ENCODE peak calls at places on chromosomes 7 and 10, in nine cellular contexts. One of them, this sample, is unnamed.

GRCh38 chr10:49608925-49609282 is 1.2 kb upstream of the SLC18A3 start:
- DNase-seq in WERI-Rb-1: peak; percentile 44
- DNase-seq in left ventricle myocardium inferior: no peak
- DNase-seq in stomach: no peak
- DNase-seq in mammary epithelial cell: no peak
- DNase-seq in thoracic aorta: no peak
- DNase-seq in fibroblast of mammary gland: no peak
- DNase-seq in fibroblast of pulmonary artery: no peak
- DNase-seq in cardiac fibroblast: no peak
- DNase-seq in this sample: no peak

GRCh38 chr10:86583983-86584382 is 62.4 kb upstream of the WAPL start:
- DNase-seq in cardiac fibroblast: no peak
- DNase-seq in fibroblast of mammary gland: no peak
- DNase-seq in stomach: no peak
- DNase-seq in fibroblast of pulmonary artery: no peak
- DNase-seq in left ventricle myocardium inferior: no peak
- DNase-seq in WERI-Rb-1: peak; percentile 39
- DNase-seq in mammary epithelial cell: no peak
- DNase-seq in thoracic aorta: no peak
- DNase-seq in this sample: no peak

GRCh38 chr7:76272872-76273271 is 29.6 kb upstream of the HSPB1 start:
- DNase-seq in stomach: no peak
- DNase-seq in fibroblast of pulmonary artery: no peak
- DNase-seq in thoracic aorta: no peak
- DNase-seq in mammary epithelial cell: no peak
- DNase-seq in fibroblast of mammary gland: no peak
- DNase-seq in left ventricle myocardium inferior: no peak
- DNase-seq in cardiac fibroblast: no peak
- DNase-seq in WERI-Rb-1: no peak
- DNase-seq in this sample: no peak

GRCh38 chr7:155793720-155794119 is 18.5 kb downstream of the SHH start:
- DNase-seq in stomach: no peak
- DNase-seq in cardiac fibroblast: no peak
- DNase-seq in WERI-Rb-1: no peak
- DNase-seq in left ventricle myocardium inferior: no peak
- DNase-seq in fibroblast of pulmonary artery: no peak
- DNase-seq in mammary epithelial cell: no peak
- DNase-seq in fibroblast of mammary gland: no peak
- DNase-seq in thoracic aorta: no peak
- DNase-seq in this sample: no peak

GRCh38 chr7:2508327-2509231 is 11.0 kb upstream of the LFNG start:
- DNase-seq in thoracic aorta: no peak
- DNase-seq in WERI-Rb-1: peak; percentile 53
- DNase-seq in fibroblast of mammary gland: peak; percentile 40
- DNase-seq in fibroblast of pulmonary artery: no peak
- DNase-seq in mammary epithelial cell: peak; percentile 68
- DNase-seq in cardiac fibroblast: peak; percentile 40
- DNase-seq in left ventricle myocardium inferior: peak; percentile 79
- DNase-seq in stomach: no peak
- DNase-seq in this sample: peak; percentile 65

GRCh38 chr10:108393111-108393510 is 1228.6 kb upstream of the SORCS1 start:
- DNase-seq in left ventricle myocardium inferior: no peak
- DNase-seq in cardiac fibroblast: peak; percentile 8
- DNase-seq in stomach: peak; percentile 74
- DNase-seq in thoracic aorta: no peak
- DNase-seq in WERI-Rb-1: no peak
- DNase-seq in fibroblast of mammary gland: peak; percentile 78
- DNase-seq in fibroblast of pulmonary artery: no peak
- DNase-seq in mammary epithelial cell: peak; percentile 10
- DNase-seq in this sample: no peak

GRCh38 chr7:116708248-116708647 is 36.3 kb downstream of the MET start:
- DNase-seq in cardiac fibroblast: no peak
- DNase-seq in mammary epithelial cell: no peak
- DNase-seq in left ventricle myocardium inferior: no peak
- DNase-seq in stomach: no peak
- DNase-seq in WERI-Rb-1: no peak
- DNase-seq in thoracic aorta: no peak
- DNase-seq in fibroblast of mammary gland: no peak
- DNase-seq in fibroblast of pulmonary artery: no peak
- DNase-seq in this sample: no peak

GRCh38 chr10:22679608-22680007 is 34.8 kb downstream of the PIP4K2A start:
- DNase-seq in cardiac fibroblast: no peak
- DNase-seq in fibroblast of pulmonary artery: no peak
- DNase-seq in left ventricle myocardium inferior: no peak
- DNase-seq in thoracic aorta: no peak
- DNase-seq in WERI-Rb-1: no peak
- DNase-seq in fibroblast of mammary gland: no peak
- DNase-seq in stomach: no peak
- DNase-seq in mammary epithelial cell: no peak
- DNase-seq in this sample: no peak

GRCh38 chr10:6013413-6014192 is 36.3 kb upstream of the IL15RA start:
- DNase-seq in cardiac fibroblast: no peak
- DNase-seq in stomach: no peak
- DNase-seq in mammary epithelial cell: no peak
- DNase-seq in fibroblast of mammary gland: no peak
- DNase-seq in fibroblast of pulmonary artery: no peak
- DNase-seq in left ventricle myocardium inferior: no peak
- DNase-seq in thoracic aorta: no peak
- DNase-seq in WERI-Rb-1: no peak
- DNase-seq in this sample: peak; percentile 14

GRCh38 chr7:128826512-128826911 is 3.7 kb upstream of the FLNC start:
- DNase-seq in fibroblast of mammary gland: no peak
- DNase-seq in WERI-Rb-1: no peak
- DNase-seq in thoracic aorta: no peak
- DNase-seq in cardiac fibroblast: no peak
- DNase-seq in stomach: no peak
- DNase-seq in mammary epithelial cell: no peak
- DNase-seq in left ventricle myocardium inferior: no peak
- DNase-seq in fibroblast of pulmonary artery: no peak
- DNase-seq in this sample: no peak

GRCh38 chr10:101576229-101576863 is 11.7 kb downstream of the POLL start:
- DNase-seq in left ventricle myocardium inferior: no peak
- DNase-seq in cardiac fibroblast: no peak
- DNase-seq in mammary epithelial cell: peak; percentile 20
- DNase-seq in WERI-Rb-1: peak; percentile 78
- DNase-seq in stomach: no peak
- DNase-seq in fibroblast of pulmonary artery: no peak
- DNase-seq in fibroblast of mammary gland: peak; percentile 45
- DNase-seq in thoracic aorta: no peak
- DNase-seq in this sample: no peak

GRCh38 chr7:47327306-47327697 is 254.6 kb downstream of the TNS3 start:
- DNase-seq in fibroblast of mammary gland: peak; percentile 31
- DNase-seq in left ventricle myocardium inferior: peak; percentile 47
- DNase-seq in fibroblast of pulmonary artery: peak; percentile 50
- DNase-seq in cardiac fibroblast: peak; percentile 57
- DNase-seq in mammary epithelial cell: no peak
- DNase-seq in WERI-Rb-1: no peak
- DNase-seq in stomach: no peak
- DNase-seq in thoracic aorta: no peak
- DNase-seq in this sample: no peak

GRCh38 chr7:47326808-47327207 is 255.1 kb downstream of the TNS3 start:
- DNase-seq in mammary epithelial cell: no peak
- DNase-seq in WERI-Rb-1: no peak
- DNase-seq in cardiac fibroblast: peak; percentile 81
- DNase-seq in fibroblast of pulmonary artery: peak; percentile 87
- DNase-seq in thoracic aorta: no peak
- DNase-seq in left ventricle myocardium inferior: peak; percentile 58
- DNase-seq in stomach: no peak
- DNase-seq in fibroblast of mammary gland: peak; percentile 71
- DNase-seq in this sample: peak; percentile 27

GRCh38 chr7:47328392-47329319 is 253.3 kb downstream of the TNS3 start:
- DNase-seq in fibroblast of pulmonary artery: no peak
- DNase-seq in thoracic aorta: no peak
- DNase-seq in left ventricle myocardium inferior: no peak
- DNase-seq in cardiac fibroblast: no peak
- DNase-seq in stomach: no peak
- DNase-seq in WERI-Rb-1: no peak
- DNase-seq in fibroblast of mammary gland: no peak
- DNase-seq in mammary epithelial cell: no peak
- DNase-seq in this sample: peak; percentile 26

GRCh38 chr7:47329320-47329926 is 252.5 kb downstream of the TNS3 start:
- DNase-seq in stomach: no peak
- DNase-seq in mammary epithelial cell: no peak
- DNase-seq in fibroblast of mammary gland: no peak
- DNase-seq in thoracic aorta: no peak
- DNase-seq in left ventricle myocardium inferior: peak; percentile 40
- DNase-seq in fibroblast of pulmonary artery: peak; percentile 7
- DNase-seq in WERI-Rb-1: no peak
- DNase-seq in cardiac fibroblast: no peak
- DNase-seq in this sample: no peak

GRCh38 chr7:47327698-47328391 is 254.1 kb downstream of the TNS3 start:
- DNase-seq in mammary epithelial cell: peak; percentile 62
- DNase-seq in WERI-Rb-1: no peak
- DNase-seq in cardiac fibroblast: peak; percentile 90
- DNase-seq in fibroblast of pulmonary artery: peak; percentile 85
- DNase-seq in stomach: peak; percentile 85
- DNase-seq in left ventricle myocardium inferior: peak; percentile 94
- DNase-seq in thoracic aorta: peak; percentile 56
- DNase-seq in fibroblast of mammary gland: peak; percentile 75
- DNase-seq in this sample: peak; percentile 68
- H3K4me3 ChIP-seq in mammary epithelial cell: peak overlapping the region; percentile 32
- H3K4me3 ChIP-seq in WERI-Rb-1: no peak overlapping the region
- H3K4me3 ChIP-seq in cardiac fibroblast: peak overlapping the region; percentile 57
- H3K4me3 ChIP-seq in fibroblast of pulmonary artery: peak overlapping the region; percentile 53
- H3K4me3 ChIP-seq in stomach: peak overlapping the region; percentile 31
- H3K4me3 ChIP-seq in left ventricle myocardium inferior: peak overlapping the region; percentile 65
- H3K4me3 ChIP-seq in thoracic aorta: peak overlapping the region; percentile 35
- H3K4me3 ChIP-seq in fibroblast of mammary gland: peak overlapping the region; percentile 33
- H3K4me3 ChIP-seq in this sample: peak overlapping the region; percentile 40

GRCh38 chr10:61919646-61920215 is 18.2 kb downstream of the ARID5B start:
- DNase-seq in mammary epithelial cell: no peak
- DNase-seq in stomach: no peak
- DNase-seq in thoracic aorta: no peak
- DNase-seq in WERI-Rb-1: no peak
- DNase-seq in left ventricle myocardium inferior: no peak
- DNase-seq in fibroblast of pulmonary artery: no peak
- DNase-seq in cardiac fibroblast: no peak
- DNase-seq in fibroblast of mammary gland: no peak
- DNase-seq in this sample: no peak
- TF ChIP-seq CTCF in mammary epithelial cell: no peak
- TF ChIP-seq CTCF in stomach: no peak
- TF ChIP-seq CTCF in thoracic aorta: no peak
- TF ChIP-seq CTCF in WERI-Rb-1: no peak
- TF ChIP-seq CTCF in left ventricle myocardium inferior: no peak
- TF ChIP-seq CTCF in fibroblast of pulmonary artery: no peak
- TF ChIP-seq CTCF in cardiac fibroblast: no peak
- TF ChIP-seq CTCF in fibroblast of mammary gland: no peak
- TF ChIP-seq CTCF in this sample: no peak

DNA sequence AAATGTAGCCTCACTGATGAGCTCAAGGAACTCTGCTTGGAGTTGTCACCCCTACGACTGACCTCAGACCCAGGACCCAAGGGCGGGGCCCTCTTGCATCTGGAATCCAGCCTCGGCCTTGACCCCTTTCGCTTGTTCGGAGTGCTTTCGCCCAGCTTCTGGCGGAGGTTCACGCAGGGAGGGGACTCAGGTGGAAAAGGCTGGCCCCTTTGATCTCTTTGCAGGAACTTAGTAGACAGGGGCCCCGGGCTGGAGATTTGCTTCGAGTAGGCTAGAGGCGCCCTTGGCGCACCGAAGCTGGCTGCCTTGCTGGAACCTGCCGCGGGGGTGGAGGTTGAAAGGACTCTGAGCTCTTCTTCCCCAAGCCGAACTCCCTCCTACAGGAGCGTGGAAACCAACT is 255.0 kb downstream of the OTUD1 start:
- DNase-seq in WERI-Rb-1: no peak
- DNase-seq in thoracic aorta: no peak
- DNase-seq in left ventricle myocardium inferior: no peak
- DNase-seq in cardiac fibroblast: no peak
- DNase-seq in fibroblast of mammary gland: no peak
- DNase-seq in mammary epithelial cell: no peak
- DNase-seq in fibroblast of pulmonary artery: no peak
- DNase-seq in stomach: no peak
- DNase-seq in this sample: no peak
- H3K4me3 ChIP-seq in WERI-Rb-1: peak overlapping the region; percentile 47
- H3K4me3 ChIP-seq in thoracic aorta: no peak overlapping the region
- H3K4me3 ChIP-seq in left ventricle myocardium inferior: peak overlapping the region; percentile 57
- H3K4me3 ChIP-seq in cardiac fibroblast: no peak overlapping the region
- H3K4me3 ChIP-seq in fibroblast of mammary gland: no peak overlapping the region
- H3K4me3 ChIP-seq in mammary epithelial cell: no peak overlapping the region
- H3K4me3 ChIP-seq in fibroblast of pulmonary artery: no peak overlapping the region
- H3K4me3 ChIP-seq in stomach: peak overlapping the region; percentile 49
- H3K4me3 ChIP-seq in this sample: no peak overlapping the region

GRCh38 chr7:98922392-98923107 is 44.2 kb downstream of the TRRAP start:
- DNase-seq in thoracic aorta: no peak
- DNase-seq in stomach: peak; percentile 52
- DNase-seq in fibroblast of mammary gland: peak; percentile 78
- DNase-seq in left ventricle myocardium inferior: no peak
- DNase-seq in mammary epithelial cell: no peak
- DNase-seq in cardiac fibroblast: peak; percentile 77
- DNase-seq in fibroblast of pulmonary artery: peak; percentile 75
- DNase-seq in WERI-Rb-1: no peak
- DNase-seq in this sample: no peak
- TF ChIP-seq CTCF in thoracic aorta: no peak
- TF ChIP-seq CTCF in stomach: no peak
- TF ChIP-seq CTCF in fibroblast of mammary gland: peak; percentile 10
- TF ChIP-seq CTCF in left ventricle myocardium inferior: no peak
- TF ChIP-seq CTCF in mammary epithelial cell: no peak
- TF ChIP-seq CTCF in cardiac fibroblast: no peak
- TF ChIP-seq CTCF in fibroblast of pulmonary artery: peak; percentile 11
- TF ChIP-seq CTCF in WERI-Rb-1: no peak
- TF ChIP-seq CTCF in this sample: peak; percentile 4

DNA sequence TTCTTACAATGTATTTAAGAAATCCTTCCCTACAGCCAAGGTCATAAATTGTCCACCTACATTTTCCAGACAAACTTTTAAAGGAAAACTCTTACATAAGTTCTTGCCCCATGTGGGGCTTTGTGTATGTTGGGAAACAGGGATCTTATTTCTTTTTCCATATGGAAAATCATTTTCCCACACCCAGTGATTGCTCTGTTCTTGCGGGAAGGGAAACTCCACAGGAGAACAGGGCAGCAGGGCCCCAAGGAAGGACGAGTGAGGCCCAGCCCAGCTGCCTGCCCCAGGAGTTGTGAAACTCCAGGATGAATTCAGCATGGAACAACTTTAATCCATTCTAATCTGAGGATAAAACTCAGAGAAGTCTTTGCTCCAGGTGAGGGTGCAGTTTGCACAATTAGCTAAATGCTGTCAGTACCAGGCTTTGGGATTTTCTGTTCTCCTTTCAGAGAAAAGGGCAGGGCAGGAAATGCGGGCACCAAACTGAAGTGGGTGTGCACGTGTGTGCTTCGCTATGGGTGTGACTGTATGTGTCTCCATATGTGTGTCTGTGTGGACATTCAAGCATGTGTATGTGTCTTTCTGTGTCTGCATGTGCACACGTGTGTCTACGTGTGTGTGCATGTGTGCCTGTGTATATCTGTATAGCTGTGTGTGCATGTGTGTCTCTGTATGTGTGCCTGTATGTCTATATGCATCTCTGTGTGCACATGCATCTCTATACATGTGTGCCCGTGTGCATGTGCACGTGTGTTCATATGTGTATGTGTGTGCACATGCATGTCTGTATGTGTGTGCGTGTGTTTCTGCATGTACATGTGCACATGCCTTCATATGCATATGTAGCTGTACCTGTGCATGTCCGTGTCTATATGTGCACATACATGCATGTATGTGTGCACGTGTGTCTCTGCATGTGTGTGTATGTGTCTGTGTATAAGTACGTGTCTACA is 102.0 kb upstream of the FAM20C start:
- DNase-seq in cardiac fibroblast: peak; percentile 82
- DNase-seq in left ventricle myocardium inferior: no peak
- DNase-seq in fibroblast of pulmonary artery: peak; percentile 83
- DNase-seq in WERI-Rb-1: peak; percentile 63
- DNase-seq in stomach: no peak
- DNase-seq in fibroblast of mammary gland: peak; percentile 87
- DNase-seq in mammary epithelial cell: peak; percentile 43
- DNase-seq in thoracic aorta: no peak
- DNase-seq in this sample: no peak
- H3K4me3 ChIP-seq in cardiac fibroblast: no peak overlapping the region
- H3K4me3 ChIP-seq in left ventricle myocardium inferior: no peak overlapping the region
- H3K4me3 ChIP-seq in fibroblast of pulmonary artery: no peak overlapping the region
- H3K4me3 ChIP-seq in WERI-Rb-1: no peak overlapping the region
- H3K4me3 ChIP-seq in stomach: no peak overlapping the region
- H3K4me3 ChIP-seq in fibroblast of mammary gland: peak overlapping the region; percentile 8
- H3K4me3 ChIP-seq in mammary epithelial cell: no peak overlapping the region
- H3K4me3 ChIP-seq in thoracic aorta: no peak overlapping the region
- H3K4me3 ChIP-seq in this sample: no peak overlapping the region